ENCODE peak calls at places on chromosomes 4 and X, in seven cellular contexts. One of them, this sample, is unnamed.

GRCh38 chrX:103477496-103477895 is 41.8 kb downstream of the RAB40A start:
- DNase-seq in hepatocyte: no peak
- DNase-seq in tibial artery: no peak
- DNase-seq in AG04450: no peak
- DNase-seq in fibroblast of mammary gland: peak
- DNase-seq in OCI-LY7: no peak
- DNase-seq in fibroblast of pulmonary artery: no peak
- DNase-seq in this sample: no peak

GRCh38 chr4:181301735-181302380 is 941.3 kb upstream of the TENM3 start:
- DNase-seq in fibroblast of pulmonary artery: peak
- DNase-seq in fibroblast of mammary gland: peak
- DNase-seq in OCI-LY7: peak
- DNase-seq in tibial artery: no peak
- DNase-seq in AG04450: peak
- DNase-seq in hepatocyte: peak
- DNase-seq in this sample: peak

GRCh38 chrX:120718969-120719368 is 89.1 kb upstream of the C1GALT1C1 start:
- DNase-seq in AG04450: no peak
- DNase-seq in OCI-LY7: no peak
- DNase-seq in hepatocyte: no peak
- DNase-seq in fibroblast of pulmonary artery: no peak
- DNase-seq in fibroblast of mammary gland: no peak
- DNase-seq in tibial artery: no peak
- DNase-seq in this sample: no peak

GRCh38 chr4:36502350-36502749 is 220.9 kb downstream of the DTHD1 start:
- DNase-seq in hepatocyte: no peak
- DNase-seq in AG04450: no peak
- DNase-seq in OCI-LY7: no peak
- DNase-seq in fibroblast of mammary gland: no peak
- DNase-seq in fibroblast of pulmonary artery: no peak
- DNase-seq in tibial artery: no peak
- DNase-seq in this sample: no peak

GRCh38 chr4:161247831-161248230 is 916.0 kb downstream of the FSTL5 start:
- DNase-seq in fibroblast of mammary gland: no peak
- DNase-seq in tibial artery: no peak
- DNase-seq in OCI-LY7: no peak
- DNase-seq in fibroblast of pulmonary artery: no peak
- DNase-seq in hepatocyte: no peak
- DNase-seq in AG04450: no peak
- DNase-seq in this sample: no peak

GRCh38 chr4:153518001-153518400 is 51.8 kb downstream of the TMEM131L start:
- DNase-seq in OCI-LY7: no peak
- DNase-seq in tibial artery: no peak
- DNase-seq in fibroblast of pulmonary artery: peak
- DNase-seq in fibroblast of mammary gland: no peak
- DNase-seq in hepatocyte: no peak
- DNase-seq in AG04450: no peak
- DNase-seq in this sample: no peak

GRCh38 chr4:70511365-70511764 is 7.0 kb upstream of the AMTN start:
- DNase-seq in hepatocyte: no peak
- DNase-seq in AG04450: no peak
- DNase-seq in fibroblast of mammary gland: no peak
- DNase-seq in fibroblast of pulmonary artery: no peak
- DNase-seq in tibial artery: no peak
- DNase-seq in OCI-LY7: no peak
- DNase-seq in this sample: peak

GRCh38 chr4:147909225-147909624 is 177.3 kb downstream of the ARHGAP10 start:
- DNase-seq in AG04450: no peak
- DNase-seq in fibroblast of mammary gland: no peak
- DNase-seq in tibial artery: no peak
- DNase-seq in hepatocyte: no peak
- DNase-seq in OCI-LY7: no peak
- DNase-seq in fibroblast of pulmonary artery: no peak
- DNase-seq in this sample: no peak

GRCh38 chr4:82903737-82904136 is 3.2 kb downstream of the THAP9 start:
- DNase-seq in OCI-LY7: no peak
- DNase-seq in tibial artery: no peak
- DNase-seq in fibroblast of pulmonary artery: no peak
- DNase-seq in AG04450: no peak
- DNase-seq in hepatocyte: no peak
- DNase-seq in fibroblast of mammary gland: no peak
- DNase-seq in this sample: no peak

GRCh38 chr4:140448830-140449229 is 21.4 kb upstream of the CLGN start:
- DNase-seq in fibroblast of pulmonary artery: peak
- DNase-seq in OCI-LY7: no peak
- DNase-seq in fibroblast of mammary gland: no peak
- DNase-seq in hepatocyte: no peak
- DNase-seq in AG04450: no peak
- DNase-seq in tibial artery: no peak
- DNase-seq in this sample: peak

GRCh38 chr4:51840791-51841190 is 2.2 kb upstream of the DCUN1D4 start:
- DNase-seq in OCI-LY7: no peak
- DNase-seq in AG04450: no peak
- DNase-seq in tibial artery: no peak
- DNase-seq in hepatocyte: no peak
- DNase-seq in fibroblast of mammary gland: no peak
- DNase-seq in fibroblast of pulmonary artery: no peak
- DNase-seq in this sample: peak

GRCh38 chrX:50988649-50989048 is 78.1 kb downstream of the BMP15 start:
- DNase-seq in fibroblast of pulmonary artery: peak
- DNase-seq in AG04450: no peak
- DNase-seq in tibial artery: no peak
- DNase-seq in fibroblast of mammary gland: peak
- DNase-seq in OCI-LY7: peak
- DNase-seq in hepatocyte: peak
- DNase-seq in this sample: peak

GRCh38 chrX:45743906-45744625 is 543.4 kb upstream of the DIPK2B start:
- DNase-seq in hepatocyte: no peak
- DNase-seq in fibroblast of pulmonary artery: no peak
- DNase-seq in OCI-LY7: no peak
- DNase-seq in AG04450: no peak
- DNase-seq in fibroblast of mammary gland: peak
- DNase-seq in tibial artery: no peak
- DNase-seq in this sample: peak

GRCh38 chr4:6470502-6471302 is 1.7 kb downstream of the PPP2R2C start:
- DNase-seq in AG04450: no peak
- DNase-seq in fibroblast of mammary gland: peak
- DNase-seq in OCI-LY7: no peak
- DNase-seq in fibroblast of pulmonary artery: peak
- DNase-seq in hepatocyte: peak
- DNase-seq in tibial artery: no peak
- DNase-seq in this sample: peak
- H3K4me3 ChIP-seq in AG04450: peak
- H3K4me3 ChIP-seq in fibroblast of mammary gland: peak
- H3K4me3 ChIP-seq in OCI-LY7: no peak
- H3K4me3 ChIP-seq in fibroblast of pulmonary artery: peak
- H3K4me3 ChIP-seq in hepatocyte: peak
- H3K4me3 ChIP-seq in tibial artery: peak
- H3K4me3 ChIP-seq in this sample: peak

DNA sequence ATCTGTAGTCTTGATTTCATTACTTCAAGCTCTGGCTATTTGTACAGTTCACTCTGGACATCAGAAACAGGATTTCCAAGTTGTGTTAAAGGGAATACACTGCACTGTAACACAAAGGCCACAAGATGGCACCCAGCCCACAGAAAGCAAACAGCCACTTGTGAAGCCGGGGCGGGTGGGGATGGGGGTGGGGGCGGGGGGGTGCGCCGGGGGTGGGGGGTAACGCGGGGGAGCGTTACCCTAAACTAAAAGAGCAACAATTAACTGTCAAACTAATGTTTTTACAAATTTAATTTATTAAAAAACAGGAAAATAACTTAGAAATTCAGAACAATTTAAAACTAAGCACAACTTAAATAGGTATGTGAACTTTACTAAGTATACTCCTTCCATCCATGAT is 27.3 kb downstream of the PRDX4 start:
- DNase-seq in fibroblast of pulmonary artery: peak
- DNase-seq in OCI-LY7: peak
- DNase-seq in AG04450: peak
- DNase-seq in tibial artery: peak
- DNase-seq in fibroblast of mammary gland: peak
- DNase-seq in hepatocyte: peak
- DNase-seq in this sample: peak
- TF ChIP-seq CTCF in fibroblast of pulmonary artery: peak
- TF ChIP-seq CTCF in OCI-LY7: peak
- TF ChIP-seq CTCF in AG04450: peak
- TF ChIP-seq CTCF in tibial artery: peak
- TF ChIP-seq CTCF in fibroblast of mammary gland: peak
- TF ChIP-seq CTCF in hepatocyte: peak
- TF ChIP-seq CTCF in this sample: peak

GRCh38 chr4:86959588-86960500 is 25.0 kb downstream of the AFF1 start:
- DNase-seq in AG04450: no peak
- DNase-seq in tibial artery: no peak
- DNase-seq in hepatocyte: no peak
- DNase-seq in fibroblast of pulmonary artery: no peak
- DNase-seq in OCI-LY7: peak
- DNase-seq in fibroblast of mammary gland: no peak
- DNase-seq in this sample: no peak

GRCh38 chr4:86963697-86964096 is 28.9 kb downstream of the AFF1 start:
- DNase-seq in fibroblast of mammary gland: peak
- DNase-seq in fibroblast of pulmonary artery: no peak
- DNase-seq in OCI-LY7: no peak
- DNase-seq in AG04450: no peak
- DNase-seq in tibial artery: no peak
- DNase-seq in hepatocyte: no peak
- DNase-seq in this sample: no peak

GRCh38 chr4:86961103-86961502 is 26.3 kb downstream of the AFF1 start:
- DNase-seq in fibroblast of mammary gland: no peak
- DNase-seq in hepatocyte: no peak
- DNase-seq in AG04450: no peak
- DNase-seq in OCI-LY7: peak
- DNase-seq in tibial artery: no peak
- DNase-seq in fibroblast of pulmonary artery: no peak
- DNase-seq in this sample: no peak

GRCh38 chr4:86960557-86960959 is 25.7 kb downstream of the AFF1 start:
- DNase-seq in fibroblast of pulmonary artery: peak
- DNase-seq in OCI-LY7: peak
- DNase-seq in hepatocyte: peak
- DNase-seq in AG04450: no peak
- DNase-seq in tibial artery: no peak
- DNase-seq in fibroblast of mammary gland: no peak
- DNase-seq in this sample: peak

DNA sequence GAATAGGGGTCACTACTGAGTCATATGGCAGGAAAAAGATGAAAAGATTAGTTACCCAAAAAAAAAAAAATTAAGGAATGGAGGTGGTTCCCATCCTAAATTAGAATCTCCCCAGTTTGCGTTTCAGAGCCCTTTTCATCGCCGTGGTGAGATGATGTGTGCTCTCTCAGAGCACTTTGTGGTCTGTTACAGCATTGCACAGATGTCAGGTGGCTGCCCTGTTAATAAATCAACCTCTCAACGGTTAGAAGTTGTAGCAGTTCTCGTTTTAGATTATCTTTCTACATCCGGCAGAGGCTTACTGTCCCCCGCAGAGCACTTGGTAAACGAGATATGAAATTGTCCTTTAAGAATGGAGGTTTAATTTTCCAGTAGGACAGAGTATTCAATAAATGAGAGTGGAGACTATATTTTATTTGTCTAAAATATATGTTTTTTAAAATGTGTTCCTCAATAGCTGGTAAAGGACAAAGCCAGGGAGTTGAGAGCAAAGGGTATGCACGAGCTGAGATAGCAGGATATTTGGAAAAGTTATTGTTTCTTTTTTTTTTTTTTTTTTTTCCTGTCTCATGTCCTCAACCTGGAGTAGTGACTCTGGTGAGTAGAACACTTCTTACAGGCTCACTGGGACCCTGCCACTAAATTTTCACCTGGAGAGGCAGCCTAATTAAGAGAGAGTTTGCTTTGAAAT is 26.9 kb downstream of the AFF1 start:
- DNase-seq in fibroblast of mammary gland: peak
- DNase-seq in AG04450: no peak
- DNase-seq in hepatocyte: peak
- DNase-seq in OCI-LY7: peak
- DNase-seq in fibroblast of pulmonary artery: peak
- DNase-seq in tibial artery: no peak
- DNase-seq in this sample: no peak
- H3K4me3 ChIP-seq in fibroblast of mammary gland: no peak
- H3K4me3 ChIP-seq in AG04450: no peak
- H3K4me3 ChIP-seq in hepatocyte: no peak
- H3K4me3 ChIP-seq in OCI-LY7: peak
- H3K4me3 ChIP-seq in fibroblast of pulmonary artery: no peak
- H3K4me3 ChIP-seq in tibial artery: no peak
- H3K4me3 ChIP-seq in this sample: no peak

DNA sequence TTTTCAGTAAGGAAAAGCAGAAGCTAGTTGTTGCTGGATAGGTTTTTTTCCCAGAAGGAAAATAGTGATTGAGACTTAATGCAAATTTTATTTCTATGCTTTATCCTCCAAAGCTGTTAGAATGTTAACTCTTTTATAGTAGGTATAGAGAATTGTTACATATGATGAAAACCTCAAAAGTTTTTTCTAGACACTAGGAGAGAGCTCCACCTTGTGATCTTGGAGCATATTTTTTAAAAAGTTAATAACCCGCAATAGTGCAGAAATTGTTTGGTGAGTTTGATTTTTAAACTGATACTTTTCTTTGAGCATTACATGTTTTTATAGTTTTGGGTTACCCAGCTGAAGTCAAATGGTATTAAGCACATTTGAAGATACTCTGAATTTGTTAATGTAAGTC is 56.5 kb downstream of the STAG2 start:
- DNase-seq in hepatocyte: no peak
- DNase-seq in AG04450: no peak
- DNase-seq in fibroblast of pulmonary artery: peak
- DNase-seq in fibroblast of mammary gland: peak
- DNase-seq in OCI-LY7: peak
- DNase-seq in tibial artery: no peak
- DNase-seq in this sample: peak
- TF ChIP-seq CTCF in hepatocyte: peak
- TF ChIP-seq CTCF in AG04450: peak
- TF ChIP-seq CTCF in fibroblast of pulmonary artery: no peak
- TF ChIP-seq CTCF in fibroblast of mammary gland: no peak
- TF ChIP-seq CTCF in OCI-LY7: peak
- TF ChIP-seq CTCF in tibial artery: no peak
- TF ChIP-seq CTCF in this sample: peak